ENCODE peak calls at places on chromosomes 2 and 18, in five cellular contexts. One of them, this sample, is unnamed.
A peak's percentile ranks its signal among the peaks of the same experiment; 100 is the strongest.

GRCh38 chr2:221791840-221792239 is 219.7 kb upstream of the EPHA4 start:
- DNase-seq in SW480: no peak
- DNase-seq in stromal cell of bone marrow: no peak
- DNase-seq in GM12865: no peak
- DNase-seq in epithelial cell of esophagus: peak; percentile 46
- DNase-seq in this sample: no peak

GRCh38 chr2:46308629-46309028 is 11.4 kb downstream of the EPAS1 start:
- DNase-seq in SW480: no peak
- DNase-seq in GM12865: no peak
- DNase-seq in epithelial cell of esophagus: no peak
- DNase-seq in stromal cell of bone marrow: no peak
- DNase-seq in this sample: no peak

GRCh38 chr2:99507964-99508818 is 18.4 kb upstream of the REV1 start:
- DNase-seq in epithelial cell of esophagus: no peak
- DNase-seq in SW480: no peak
- DNase-seq in GM12865: no peak
- DNase-seq in stromal cell of bone marrow: no peak
- DNase-seq in this sample: peak; percentile 25

GRCh38 chr2:188628989-188629889 is 337.6 kb downstream of the GULP1 start:
- DNase-seq in SW480: no peak
- DNase-seq in epithelial cell of esophagus: peak; percentile 90
- DNase-seq in GM12865: no peak
- DNase-seq in stromal cell of bone marrow: peak; percentile 81
- DNase-seq in this sample: no peak

GRCh38 chr2:47065771-47066380 is 89.2 kb downstream of the STPG4 start:
- DNase-seq in SW480: peak; percentile 73
- DNase-seq in GM12865: no peak
- DNase-seq in stromal cell of bone marrow: peak; percentile 76
- DNase-seq in epithelial cell of esophagus: peak; percentile 49
- DNase-seq in this sample: no peak

GRCh38 chr18:79533146-79533545 is 137.4 kb downstream of the NFATC1 start:
- DNase-seq in stromal cell of bone marrow: no peak
- DNase-seq in GM12865: no peak
- DNase-seq in epithelial cell of esophagus: no peak
- DNase-seq in SW480: no peak
- DNase-seq in this sample: no peak

GRCh38 chr18:2657788-2658458 is 2.4 kb downstream of the SMCHD1 start:
- DNase-seq in epithelial cell of esophagus: peak; percentile 44
- DNase-seq in SW480: peak; percentile 27
- DNase-seq in GM12865: peak; percentile 31
- DNase-seq in stromal cell of bone marrow: peak; percentile 79
- DNase-seq in this sample: peak; percentile 75

GRCh38 chr18:8657873-8658521 is 47.4 kb upstream of the MTCL1 start:
- DNase-seq in stromal cell of bone marrow: no peak
- DNase-seq in epithelial cell of esophagus: peak; percentile 76
- DNase-seq in GM12865: no peak
- DNase-seq in SW480: no peak
- DNase-seq in this sample: no peak

GRCh38 chr2:20523798-20524197 is 76.9 kb downstream of the RHOB start:
- DNase-seq in SW480: no peak
- DNase-seq in epithelial cell of esophagus: no peak
- DNase-seq in stromal cell of bone marrow: no peak
- DNase-seq in GM12865: no peak
- DNase-seq in this sample: no peak

GRCh38 chr2:195612515-195613495 is 44.2 kb upstream of the SLC39A10 start:
- DNase-seq in SW480: peak; percentile 58
- DNase-seq in epithelial cell of esophagus: peak; percentile 83
- DNase-seq in stromal cell of bone marrow: peak; percentile 16
- DNase-seq in GM12865: no peak
- DNase-seq in this sample: no peak

GRCh38 chr2:188322569-188323531 is 31.2 kb downstream of the GULP1 start:
- DNase-seq in GM12865: no peak
- DNase-seq in stromal cell of bone marrow: no peak
- DNase-seq in epithelial cell of esophagus: no peak
- DNase-seq in SW480: no peak
- DNase-seq in this sample: peak; percentile 80

GRCh38 chr2:235594041-235594440 is 100.2 kb downstream of the AGAP1 start:
- DNase-seq in epithelial cell of esophagus: peak; percentile 84
- DNase-seq in SW480: peak; percentile 91
- DNase-seq in GM12865: peak; percentile 38
- DNase-seq in stromal cell of bone marrow: peak; percentile 77
- DNase-seq in this sample: peak; percentile 57

GRCh38 chr2:1609706-1610485 is 134.4 kb downstream of the PXDN start:
- DNase-seq in stromal cell of bone marrow: no peak
- DNase-seq in GM12865: no peak
- DNase-seq in epithelial cell of esophagus: no peak
- DNase-seq in SW480: no peak
- DNase-seq in this sample: no peak

GRCh38 chr2:120454993-120455789 is 109.3 kb downstream of the INHBB start:
- DNase-seq in stromal cell of bone marrow: no peak
- DNase-seq in SW480: no peak
- DNase-seq in GM12865: no peak
- DNase-seq in epithelial cell of esophagus: peak; percentile 31
- DNase-seq in this sample: no peak

GRCh38 chr2:145563752-145564615 is 1044.1 kb upstream of the ZEB2 start:
- DNase-seq in epithelial cell of esophagus: peak; percentile 91
- DNase-seq in GM12865: no peak
- DNase-seq in SW480: peak; percentile 16
- DNase-seq in stromal cell of bone marrow: no peak
- DNase-seq in this sample: no peak

GRCh38 chr2:172457606-172458005 is 30.2 kb downstream of the ITGA6 start:
- DNase-seq in stromal cell of bone marrow: no peak
- DNase-seq in epithelial cell of esophagus: no peak
- DNase-seq in SW480: no peak
- DNase-seq in GM12865: no peak
- DNase-seq in this sample: no peak

GRCh38 chr18:44579028-44579692 is 101.5 kb upstream of the SETBP1 start:
- DNase-seq in stromal cell of bone marrow: no peak
- DNase-seq in epithelial cell of esophagus: peak; percentile 65
- DNase-seq in SW480: peak; percentile 2
- DNase-seq in GM12865: peak; percentile 35
- DNase-seq in this sample: no peak

GRCh38 chr2:64743739-64744330 is 90.1 kb upstream of the SERTAD2 start:
- DNase-seq in stromal cell of bone marrow: no peak
- DNase-seq in SW480: no peak
- DNase-seq in epithelial cell of esophagus: no peak
- DNase-seq in GM12865: no peak
- DNase-seq in this sample: no peak

GRCh38 chr2:84879595-84880394 is 1.1 kb downstream of the TRABD2A start:
- DNase-seq in stromal cell of bone marrow: no peak
- DNase-seq in SW480: no peak
- DNase-seq in GM12865: peak; percentile 71
- DNase-seq in epithelial cell of esophagus: no peak
- DNase-seq in this sample: no peak

GRCh38 chr2:43174368-43175186 is 51.8 kb downstream of the ZFP36L2 start:
- DNase-seq in stromal cell of bone marrow: no peak
- DNase-seq in epithelial cell of esophagus: no peak
- DNase-seq in SW480: no peak
- DNase-seq in GM12865: peak; percentile 89
- DNase-seq in this sample: no peak

This sample was measured in LNCaP clone FGC.